ENCODE peak calls at places on chromosome 9, in eight cellular contexts. One of them, this sample, is unnamed.

GRCh38 chr9:138006576-138007233 is 129.1 kb downstream of the CACNA1B start:
- DNase-seq in stomach: peak; percentile 19
- DNase-seq in upper lobe of left lung: peak; percentile 65
- DNase-seq in SK-N-SH: no peak
- DNase-seq in HepG2: no peak
- DNase-seq in H1: no peak
- DNase-seq in HCT116: no peak
- DNase-seq in endothelial cell of umbilical vein: no peak
- DNase-seq in this sample: no peak

GRCh38 chr9:86298873-86299272 is 16.5 kb upstream of the ISCA1 start:
- DNase-seq in stomach: no peak
- DNase-seq in upper lobe of left lung: peak; percentile 34
- DNase-seq in SK-N-SH: no peak
- DNase-seq in HepG2: no peak
- DNase-seq in H1: no peak
- DNase-seq in HCT116: no peak
- DNase-seq in endothelial cell of umbilical vein: no peak
- DNase-seq in this sample: no peak

GRCh38 chr9:107299437-107299836 is 16.4 kb downstream of the RAD23B start:
- DNase-seq in stomach: no peak
- DNase-seq in upper lobe of left lung: no peak
- DNase-seq in SK-N-SH: no peak
- DNase-seq in HepG2: no peak
- DNase-seq in H1: no peak
- DNase-seq in HCT116: no peak
- DNase-seq in endothelial cell of umbilical vein: peak; percentile 33
- DNase-seq in this sample: no peak

GRCh38 chr9:18699749-18700148 is 225.8 kb downstream of the ADAMTSL1 start:
- DNase-seq in stomach: no peak
- DNase-seq in upper lobe of left lung: no peak
- DNase-seq in SK-N-SH: no peak
- DNase-seq in HepG2: no peak
- DNase-seq in H1: no peak
- DNase-seq in HCT116: no peak
- DNase-seq in endothelial cell of umbilical vein: no peak
- DNase-seq in this sample: no peak

GRCh38 chr9:69622664-69623063 is 49.5 kb downstream of the APBA1 start:
- DNase-seq in stomach: no peak
- DNase-seq in upper lobe of left lung: no peak
- DNase-seq in SK-N-SH: no peak
- DNase-seq in HepG2: no peak
- DNase-seq in H1: no peak
- DNase-seq in HCT116: no peak
- DNase-seq in endothelial cell of umbilical vein: no peak
- DNase-seq in this sample: no peak

GRCh38 chr9:87873607-87874319 is 8.9 kb upstream of the SPATA31E1 start:
- DNase-seq in stomach: no peak
- DNase-seq in upper lobe of left lung: no peak
- DNase-seq in SK-N-SH: no peak
- DNase-seq in HepG2: no peak
- DNase-seq in H1: peak; percentile 29
- DNase-seq in HCT116: no peak
- DNase-seq in endothelial cell of umbilical vein: no peak
- DNase-seq in this sample: no peak

GRCh38 chr9:87871425-87872078 is 11.1 kb upstream of the SPATA31E1 start:
- DNase-seq in stomach: no peak
- DNase-seq in upper lobe of left lung: no peak
- DNase-seq in SK-N-SH: peak; percentile 40
- DNase-seq in HepG2: no peak
- DNase-seq in H1: peak; percentile 20
- DNase-seq in HCT116: no peak
- DNase-seq in endothelial cell of umbilical vein: no peak
- DNase-seq in this sample: no peak

GRCh38 chr9:107932601-107933000 is 443.0 kb upstream of the KLF4 start:
- DNase-seq in stomach: no peak
- DNase-seq in upper lobe of left lung: no peak
- DNase-seq in SK-N-SH: no peak
- DNase-seq in HepG2: no peak
- DNase-seq in H1: no peak
- DNase-seq in HCT116: no peak
- DNase-seq in endothelial cell of umbilical vein: no peak
- DNase-seq in this sample: no peak

GRCh38 chr9:114691046-114691955 is 9.3 kb upstream of the TEX48 start:
- DNase-seq in stomach: no peak
- DNase-seq in upper lobe of left lung: no peak
- DNase-seq in SK-N-SH: no peak
- DNase-seq in HepG2: no peak
- DNase-seq in H1: no peak
- DNase-seq in HCT116: peak; percentile 85
- DNase-seq in endothelial cell of umbilical vein: peak; percentile 23
- DNase-seq in this sample: no peak

GRCh38 chr9:8627944-8628679 is 828.5 kb upstream of the DMAC1 start:
- DNase-seq in stomach: no peak
- DNase-seq in upper lobe of left lung: no peak
- DNase-seq in SK-N-SH: no peak
- DNase-seq in HepG2: no peak
- DNase-seq in H1: no peak
- DNase-seq in HCT116: no peak
- DNase-seq in endothelial cell of umbilical vein: no peak
- DNase-seq in this sample: no peak

GRCh38 chr9:2863831-2864230 is 19.9 kb upstream of the PUM3 start:
- DNase-seq in stomach: no peak
- DNase-seq in upper lobe of left lung: no peak
- DNase-seq in SK-N-SH: no peak
- DNase-seq in HepG2: no peak
- DNase-seq in H1: no peak
- DNase-seq in HCT116: no peak
- DNase-seq in endothelial cell of umbilical vein: no peak
- DNase-seq in this sample: no peak

GRCh38 chr9:97986466-97986865 is 3.3 kb downstream of the ANP32B start:
- DNase-seq in stomach: no peak
- DNase-seq in upper lobe of left lung: no peak
- DNase-seq in SK-N-SH: no peak
- DNase-seq in HepG2: no peak
- DNase-seq in H1: no peak
- DNase-seq in HCT116: no peak
- DNase-seq in endothelial cell of umbilical vein: no peak
- DNase-seq in this sample: no peak

GRCh38 chr9:97985058-97985861 is 2.1 kb downstream of the ANP32B start:
- DNase-seq in stomach: peak; percentile 32
- DNase-seq in upper lobe of left lung: no peak
- DNase-seq in SK-N-SH: no peak
- DNase-seq in HepG2: no peak
- DNase-seq in H1: peak; percentile 53
- DNase-seq in HCT116: no peak
- DNase-seq in endothelial cell of umbilical vein: peak; percentile 56
- DNase-seq in this sample: peak; percentile 47

GRCh38 chr9:97983524-97984187 is 515 bp downstream of the ANP32B start:
- DNase-seq in stomach: peak; percentile 59
- DNase-seq in upper lobe of left lung: peak; percentile 93
- DNase-seq in SK-N-SH: peak; percentile 81
- DNase-seq in HepG2: no peak
- DNase-seq in H1: peak; percentile 62
- DNase-seq in HCT116: no peak
- DNase-seq in endothelial cell of umbilical vein: peak; percentile 51
- DNase-seq in this sample: peak; percentile 39

GRCh38 chr9:97982719-97983523 is at the start of gene ANP32B:
- DNase-seq in stomach: peak; percentile 94
- DNase-seq in upper lobe of left lung: peak; percentile 99
- DNase-seq in SK-N-SH: peak; percentile 92
- DNase-seq in HepG2: peak; percentile 67
- DNase-seq in H1: peak; percentile 94
- DNase-seq in HCT116: peak; percentile 53
- DNase-seq in endothelial cell of umbilical vein: peak; percentile 92
- DNase-seq in this sample: peak; percentile 85

GRCh38 chr9:97984188-97985057 is 1.3 kb downstream of the ANP32B start:
- DNase-seq in stomach: peak; percentile 81
- DNase-seq in upper lobe of left lung: peak; percentile 97
- DNase-seq in SK-N-SH: peak; percentile 93
- DNase-seq in HepG2: peak; percentile 26
- DNase-seq in H1: peak; percentile 68
- DNase-seq in HCT116: peak; percentile 53
- DNase-seq in endothelial cell of umbilical vein: peak; percentile 66
- DNase-seq in this sample: peak; percentile 56
- TF ChIP-seq POLR2AphosphoS5 in stomach: peak; percentile 49
- TF ChIP-seq POLR2AphosphoS5 in upper lobe of left lung: peak; percentile 59
- TF ChIP-seq POLR2AphosphoS5 in SK-N-SH: no peak
- TF ChIP-seq POLR2AphosphoS5 in HepG2: no peak
- TF ChIP-seq POLR2AphosphoS5 in H1: peak; percentile 39
- TF ChIP-seq POLR2AphosphoS5 in HCT116: peak; percentile 59
- TF ChIP-seq POLR2AphosphoS5 in endothelial cell of umbilical vein: peak; percentile 92
- TF ChIP-seq POLR2AphosphoS5 in this sample: no peak

GRCh38 chr9:134361426-134361825 is 35.2 kb downstream of the RXRA start:
- DNase-seq in stomach: no peak
- DNase-seq in upper lobe of left lung: no peak
- DNase-seq in SK-N-SH: no peak
- DNase-seq in HepG2: no peak
- DNase-seq in H1: no peak
- DNase-seq in HCT116: no peak
- DNase-seq in endothelial cell of umbilical vein: no peak
- DNase-seq in this sample: no peak

GRCh38 chr9:134359493-134360179 is 33.4 kb downstream of the RXRA start:
- DNase-seq in stomach: no peak
- DNase-seq in upper lobe of left lung: no peak
- DNase-seq in SK-N-SH: no peak
- DNase-seq in HepG2: no peak
- DNase-seq in H1: no peak
- DNase-seq in HCT116: no peak
- DNase-seq in endothelial cell of umbilical vein: no peak
- DNase-seq in this sample: no peak

GRCh38 chr9:134361843-134362414 is 35.7 kb downstream of the RXRA start:
- DNase-seq in stomach: no peak
- DNase-seq in upper lobe of left lung: no peak
- DNase-seq in SK-N-SH: no peak
- DNase-seq in HepG2: no peak
- DNase-seq in H1: no peak
- DNase-seq in HCT116: no peak
- DNase-seq in endothelial cell of umbilical vein: no peak
- DNase-seq in this sample: no peak

GRCh38 chr9:134360180-134360759 is 34.0 kb downstream of the RXRA start:
- DNase-seq in stomach: no peak
- DNase-seq in upper lobe of left lung: no peak
- DNase-seq in SK-N-SH: no peak
- DNase-seq in HepG2: no peak
- DNase-seq in H1: no peak
- DNase-seq in HCT116: no peak
- DNase-seq in endothelial cell of umbilical vein: no peak
- DNase-seq in this sample: no peak

GRCh38 chr9:134360897-134361296 is 34.6 kb downstream of the RXRA start:
- DNase-seq in stomach: peak; percentile 86
- DNase-seq in upper lobe of left lung: no peak
- DNase-seq in SK-N-SH: peak; percentile 92
- DNase-seq in HepG2: no peak
- DNase-seq in H1: no peak
- DNase-seq in HCT116: no peak
- DNase-seq in endothelial cell of umbilical vein: peak; percentile 35
- DNase-seq in this sample: no peak
- TF ChIP-seq POLR2AphosphoS5 in stomach: peak; percentile 43
- TF ChIP-seq POLR2AphosphoS5 in upper lobe of left lung: no peak
- TF ChIP-seq POLR2AphosphoS5 in SK-N-SH: peak; percentile 72
- TF ChIP-seq POLR2AphosphoS5 in HepG2: no peak
- TF ChIP-seq POLR2AphosphoS5 in H1: no peak
- TF ChIP-seq POLR2AphosphoS5 in HCT116: no peak
- TF ChIP-seq POLR2AphosphoS5 in endothelial cell of umbilical vein: peak; percentile 62
- TF ChIP-seq POLR2AphosphoS5 in this sample: no peak

DNA sequence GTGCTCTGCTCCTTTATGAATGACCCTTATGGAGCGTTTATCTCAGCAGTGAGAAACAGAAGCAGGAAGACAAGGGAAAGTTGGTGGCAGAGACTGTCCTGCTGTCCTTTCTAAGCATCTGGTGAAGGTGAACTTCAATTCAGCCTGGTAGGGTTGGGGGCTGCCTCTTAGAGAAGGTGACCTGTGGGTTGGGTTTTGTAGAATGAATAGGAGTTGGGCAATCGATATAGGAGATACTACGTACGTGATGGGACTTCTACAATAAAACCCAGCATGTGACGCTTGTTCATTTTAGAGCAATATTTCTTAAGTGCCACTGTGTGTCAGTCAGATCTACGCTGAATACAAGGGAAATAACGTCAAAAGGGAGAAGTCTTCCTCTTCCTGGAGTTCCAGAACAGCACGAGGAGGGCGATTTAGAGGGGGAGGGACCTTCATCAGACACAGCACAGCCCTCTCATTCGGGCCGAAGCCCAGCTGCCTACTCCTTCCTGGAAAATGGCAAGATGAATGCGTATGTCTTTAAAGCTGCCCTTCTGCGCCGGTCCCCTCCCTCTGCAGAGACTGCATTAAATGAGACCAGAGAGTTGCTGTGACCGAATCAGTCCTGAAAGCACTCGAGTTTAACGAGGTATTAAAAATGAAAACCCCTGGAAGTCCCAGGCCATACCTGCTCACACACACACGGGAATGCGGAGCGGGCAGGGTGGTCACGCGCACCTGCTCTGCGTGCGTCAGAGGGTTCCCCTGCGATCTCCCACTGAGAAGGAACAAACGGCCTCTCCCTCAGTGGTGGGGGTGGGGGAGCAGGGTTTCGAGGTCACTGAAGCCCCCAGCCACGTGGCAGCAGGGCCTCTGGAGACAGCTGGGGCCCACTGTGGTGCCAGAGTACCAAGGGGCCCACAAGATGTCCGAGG is 85.3 kb upstream of the SARDH start:
- DNase-seq in stomach: no peak
- DNase-seq in upper lobe of left lung: peak; percentile 64
- DNase-seq in SK-N-SH: no peak
- DNase-seq in HepG2: no peak
- DNase-seq in H1: no peak
- DNase-seq in HCT116: no peak
- DNase-seq in endothelial cell of umbilical vein: no peak
- DNase-seq in this sample: no peak
- TF ChIP-seq POLR2AphosphoS5 in stomach: no peak
- TF ChIP-seq POLR2AphosphoS5 in upper lobe of left lung: no peak
- TF ChIP-seq POLR2AphosphoS5 in SK-N-SH: no peak
- TF ChIP-seq POLR2AphosphoS5 in HepG2: no peak
- TF ChIP-seq POLR2AphosphoS5 in H1: no peak
- TF ChIP-seq POLR2AphosphoS5 in HCT116: no peak
- TF ChIP-seq POLR2AphosphoS5 in endothelial cell of umbilical vein: no peak
- TF ChIP-seq POLR2AphosphoS5 in this sample: no peak

DNA sequence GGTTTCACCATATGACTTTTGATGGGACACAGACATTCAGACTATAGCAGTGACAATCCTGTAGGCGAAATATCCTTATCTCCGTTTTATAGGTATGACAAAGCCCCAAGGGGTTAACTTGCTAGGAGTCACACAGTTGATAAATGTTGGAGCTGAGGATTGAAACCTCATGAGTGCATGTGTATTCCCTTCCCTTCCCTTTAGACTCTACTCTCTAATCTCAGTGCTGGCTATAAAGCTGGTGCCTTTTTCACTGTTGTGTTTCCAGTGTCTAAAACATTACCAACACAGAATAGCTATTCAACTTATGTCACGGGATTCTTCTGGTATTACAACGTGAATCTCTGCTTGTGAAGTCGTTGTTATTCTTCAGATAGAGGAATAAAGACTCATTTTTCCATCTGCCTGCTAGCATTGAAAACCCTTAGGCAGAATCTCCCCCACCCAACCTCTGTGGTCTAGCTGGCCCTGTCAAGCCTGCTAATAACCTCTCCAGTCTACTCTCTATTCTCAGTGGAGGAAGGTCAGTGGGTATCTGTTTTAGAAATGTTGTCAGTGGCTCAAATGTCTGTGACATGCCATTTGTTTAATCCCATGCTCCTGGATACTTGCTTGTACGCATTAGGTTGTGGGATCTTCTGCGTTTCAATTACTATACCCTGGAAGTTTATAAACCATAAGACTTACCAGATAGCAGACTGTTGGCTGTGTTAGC is 121.2 kb downstream of the TLE4 start:
- DNase-seq in stomach: no peak
- DNase-seq in upper lobe of left lung: no peak
- DNase-seq in SK-N-SH: no peak
- DNase-seq in HepG2: no peak
- DNase-seq in H1: no peak
- DNase-seq in HCT116: no peak
- DNase-seq in endothelial cell of umbilical vein: no peak
- DNase-seq in this sample: no peak
- TF ChIP-seq POLR2AphosphoS5 in stomach: no peak
- TF ChIP-seq POLR2AphosphoS5 in upper lobe of left lung: no peak
- TF ChIP-seq POLR2AphosphoS5 in SK-N-SH: no peak
- TF ChIP-seq POLR2AphosphoS5 in HepG2: no peak
- TF ChIP-seq POLR2AphosphoS5 in H1: no peak
- TF ChIP-seq POLR2AphosphoS5 in HCT116: no peak
- TF ChIP-seq POLR2AphosphoS5 in endothelial cell of umbilical vein: no peak
- TF ChIP-seq POLR2AphosphoS5 in this sample: no peak

This sample was measured in GM23338.